ENCODE peak calls at places on chromosomes 16 and 17, in four cellular contexts. G is HepG2, I is K562, E is HCT116. K is an unnamed sample.

GRCh38 chr16:85306071-85306792 is 194.0 kb upstream of the CIBAR2 start:
- DNase-seq in G (peak), I (peak), E (peak), K (no peak)

GRCh38 chr16:49698931-49699715 is 156.8 kb downstream of the ZNF423 start:
- DNase-seq in G (no peak), I (no peak), E (no peak), K (no peak)

GRCh38 chr17:2892305-2892971 is 96.2 kb downstream of the RAP1GAP2 start:
- DNase-seq in G (peak), I (no peak), E (peak), K (no peak)

GRCh38 chr16:28192811-28193529 is 18.8 kb downstream of the XPO6 start:
- DNase-seq in G (no peak), I (no peak), E (no peak), K (no peak)

GRCh38 chr17:46984341-46984740 is 5.3 kb upstream of the RPRML start:
- DNase-seq in G (no peak), I (no peak), E (no peak), K (no peak)

GRCh38 chr16:85365120-85365519 is 248.0 kb upstream of the GSE1 start:
- DNase-seq in G (no peak), I (peak), E (no peak), K (no peak)

GRCh38 chr17:51119415-51120356 is 982 bp downstream of the SPAG9 start:
- DNase-seq in G (peak), I (no peak), E (peak), K (no peak)

GRCh38 chr16:29818082-29818481 is 2.1 kb downstream of the PAGR1 start:
- DNase-seq in G (no peak), I (no peak), E (no peak), K (no peak)

GRCh38 chr16:81940781-81941560 is 70.3 kb downstream of the SDR42E1 start:
- DNase-seq in G (peak), I (no peak), E (peak), K (no peak)

GRCh38 chr16:576823-577201 is 7.0 kb downstream of the PIGQ start:
- DNase-seq in G (no peak), I (peak), E (no peak), K (peak)

GRCh38 chr17:28484296-28484695 is 10.9 kb downstream of the SLC13A2 start:
- DNase-seq in G (no peak), I (no peak), E (no peak), K (no peak)

GRCh38 chr16:1775846-1776671 is 3.1 kb upstream of the MRPS34 start:
- DNase-seq in G (no peak), I (no peak), E (no peak), K (no peak)

GRCh38 chr17:40617678-40618240 is 29.9 kb downstream of the SMARCE1 start:
- DNase-seq in G (peak), I (no peak), E (no peak), K (no peak)

GRCh38 chr17:41971721-41972523 is 5.3 kb downstream of the CNP start:
- DNase-seq in G (no peak), I (no peak), E (no peak), K (no peak)

GRCh38 chr17:7080445-7081041 is 492 bp upstream of the CLEC10A start:
- DNase-seq in G (no peak), I (no peak), E (no peak), K (no peak)

GRCh38 chr16:3879887-3880564 is 487 bp downstream of the CREBBP start:
- DNase-seq in G (no peak), I (peak), E (no peak), K (no peak)

GRCh38 chr16:74094962-74095361 is 201.7 kb upstream of the PSMD7 start:
- DNase-seq in G (no peak), I (no peak), E (no peak), K (no peak)

GRCh38 chr17:40554646-40555295 is 10.5 kb downstream of the CCR7 start:
- DNase-seq in G (no peak), I (peak), E (no peak), K (no peak)

GRCh38 chr16:66695935-66696668 is 441 bp downstream of the CMTM4 start:
- DNase-seq in G (no peak), I (peak), E (no peak), K (no peak)

GRCh38 chr17:39352511-39352910 is 48.9 kb downstream of the FBXL20 start:
- DNase-seq in G (no peak), I (no peak), E (no peak), K (no peak)

DNA sequence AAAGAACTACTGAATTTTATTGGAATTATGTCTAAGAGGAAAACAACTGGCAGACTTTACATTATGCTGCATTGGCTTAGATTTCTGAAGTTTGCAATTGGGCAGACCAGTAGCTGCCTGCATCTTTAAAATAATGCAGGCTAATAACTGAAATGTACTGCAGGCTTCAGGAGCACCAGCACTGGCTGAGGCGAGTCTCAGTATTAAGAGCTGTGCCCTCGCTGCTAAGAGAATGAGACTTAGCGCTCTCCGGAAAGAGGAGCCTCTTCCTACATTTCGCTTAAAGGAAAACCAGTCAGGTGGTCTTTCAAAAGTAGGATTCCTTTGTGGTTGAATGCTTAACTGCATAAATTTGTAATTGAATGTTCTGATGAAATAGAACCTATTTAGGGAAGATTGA is 885 bp downstream of the CNTNAP4 start:
- DNase-seq in G (no peak), I (no peak), E (no peak), K (no peak)
- TF ChIP-seq FOSL1 in G (no peak), I (no peak), E (no peak), K (no peak)

DNA sequence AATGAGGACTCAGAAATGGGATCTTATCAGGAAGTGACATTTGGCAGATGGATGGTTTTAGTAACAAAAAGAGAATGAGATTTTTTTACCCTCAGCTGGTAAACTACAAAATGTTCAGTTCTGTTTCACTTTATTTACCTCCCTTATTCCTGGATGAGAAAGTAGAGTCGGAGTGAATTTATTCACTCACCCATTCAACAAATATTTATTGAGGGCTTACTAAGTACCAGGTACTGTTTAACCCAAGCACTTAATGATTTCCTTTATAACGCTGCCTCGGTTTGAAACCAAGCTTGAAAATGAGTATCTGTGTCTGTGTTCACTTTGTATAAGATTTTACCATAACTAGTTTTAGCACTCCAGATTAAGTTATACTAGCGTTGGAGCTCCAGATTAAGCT is 38.1 kb downstream of the CDRT15 start:
- DNase-seq in G (no peak), I (no peak), E (no peak), K (no peak)
- TF ChIP-seq FOSL1 in G (no peak), I (no peak), E (no peak), K (no peak)

GRCh38 chr17:80924111-80924806 is 67.4 kb upstream of the CHMP6 start:
- DNase-seq in G (no peak), I (no peak), E (no peak), K (no peak)
- TF ChIP-seq FOSL1 in G (no peak), I (no peak), E (no peak), K (no peak)

DNA sequence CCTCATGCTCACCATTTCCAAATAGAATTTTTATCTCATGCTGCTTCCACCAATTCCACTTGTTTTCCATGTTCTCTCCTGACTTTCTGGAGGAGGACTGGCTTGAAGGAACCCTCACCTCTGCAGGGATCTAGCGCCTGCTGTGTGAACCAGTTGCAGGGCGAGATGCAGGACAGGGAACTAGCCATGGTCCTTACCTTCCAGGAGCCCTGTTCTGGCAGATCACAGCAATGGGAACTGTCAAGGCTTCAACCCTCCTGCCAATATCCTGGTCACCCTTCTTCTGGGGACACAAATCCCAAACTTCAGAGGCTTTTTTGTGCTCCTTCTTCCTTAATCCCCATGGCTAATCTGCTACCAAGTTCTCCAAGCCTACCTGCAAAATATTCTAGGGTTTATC is 60.4 kb upstream of the MMP2 start:
- DNase-seq in G (no peak), I (no peak), E (no peak), K (no peak)
- TF ChIP-seq FOSL1 in G (no peak), I (no peak), E (no peak), K (no peak)

GRCh38 chr16:65634833-65635232 is 513.0 kb upstream of the CDH11 start:
- DNase-seq in G (no peak), I (no peak), E (no peak), K (no peak)
- TF ChIP-seq FOSL1 in G (no peak), I (no peak), E (no peak), K (no peak)

DNA sequence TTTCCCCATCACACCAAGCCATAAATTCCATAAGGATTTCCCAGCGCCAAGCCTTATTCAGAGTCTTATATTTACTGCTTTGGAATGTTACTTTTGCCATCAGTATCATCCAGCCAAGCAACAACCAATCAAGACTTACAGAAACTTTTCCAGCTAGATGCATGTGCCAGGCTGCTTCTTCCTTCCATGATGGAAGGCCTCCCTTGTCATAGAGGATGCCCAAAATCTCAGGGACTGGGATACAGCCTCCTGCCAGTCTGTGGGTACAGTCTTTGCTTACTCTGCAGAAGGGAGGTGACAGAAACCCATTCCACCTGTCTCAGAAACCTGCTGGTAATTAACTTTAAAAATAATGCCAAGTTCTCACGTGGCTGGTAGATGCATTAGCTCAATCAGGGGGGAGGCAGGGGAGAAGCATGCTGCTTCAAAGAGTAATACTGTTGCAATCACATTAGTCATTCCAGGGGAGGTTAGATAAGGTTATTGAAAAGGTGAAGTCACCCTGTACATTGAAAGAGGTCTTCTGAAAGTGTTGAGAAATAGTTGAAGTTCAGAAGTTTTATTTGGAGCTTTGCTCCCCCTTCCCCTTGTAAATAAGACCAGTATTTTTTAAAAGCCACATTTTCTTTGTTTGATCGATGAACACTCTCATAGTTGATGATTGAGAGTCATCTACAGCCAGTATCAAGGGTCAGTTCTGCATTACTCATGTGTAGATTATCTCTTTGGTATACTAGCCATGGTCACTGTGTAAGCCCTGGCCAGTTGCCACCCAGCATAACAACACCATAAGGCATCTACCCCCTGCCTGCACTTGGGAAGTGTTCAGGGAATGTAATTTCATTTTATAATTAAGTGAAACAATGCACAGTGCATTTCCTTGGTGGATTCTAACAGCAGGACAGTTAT is 22.2 kb downstream of the HLF start:
- DNase-seq in G (peak), I (no peak), E (peak), K (no peak)
- TF ChIP-seq FOSL1 in G (peak), I (peak), E (peak), K (no peak)

GRCh38 chr17:58339775-58340622 is 11.4 kb upstream of the TSPOAP1 start:
- DNase-seq in G (no peak), I (no peak), E (no peak), K (no peak)
- TF ChIP-seq FOSL1 in G (no peak), I (no peak), E (no peak), K (no peak)

DNA sequence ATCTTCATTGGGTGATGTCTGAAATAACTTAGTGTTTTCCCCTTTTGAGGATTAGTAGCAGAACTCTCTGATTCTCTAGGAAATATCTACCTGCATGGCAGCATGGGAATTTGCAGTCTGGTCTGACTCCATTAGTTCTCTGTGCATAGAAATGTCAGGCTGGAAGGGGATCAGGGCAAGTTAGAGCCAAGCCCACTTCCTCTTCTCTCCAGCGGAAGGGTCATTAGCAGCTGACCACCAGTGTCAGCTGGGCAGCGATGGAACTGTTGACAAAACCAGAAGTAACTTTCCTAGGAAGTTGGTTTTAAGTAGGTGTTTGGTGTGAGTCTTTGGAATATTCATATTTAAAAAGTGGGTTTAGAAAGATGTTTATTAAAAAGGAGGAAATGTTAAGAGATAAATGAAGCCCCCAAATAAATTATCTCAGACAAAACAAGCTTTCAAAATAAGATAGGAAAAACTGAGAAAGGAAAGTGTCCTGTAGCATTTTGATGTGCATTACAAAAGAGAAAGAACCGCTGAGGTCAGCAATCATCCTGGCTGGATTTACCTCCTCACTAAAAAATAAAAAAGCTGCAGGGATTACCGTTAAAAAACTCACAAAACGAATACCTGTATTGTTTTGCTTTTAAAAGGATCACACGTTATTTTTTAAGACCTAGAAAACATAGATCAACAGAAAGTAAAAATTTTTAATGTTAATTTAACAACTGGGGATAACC is 32.4 kb upstream of the MMD start:
- DNase-seq in G (no peak), I (no peak), E (no peak), K (no peak)
- TF ChIP-seq FOSL1 in G (no peak), I (no peak), E (no peak), K (no peak)

DNA sequence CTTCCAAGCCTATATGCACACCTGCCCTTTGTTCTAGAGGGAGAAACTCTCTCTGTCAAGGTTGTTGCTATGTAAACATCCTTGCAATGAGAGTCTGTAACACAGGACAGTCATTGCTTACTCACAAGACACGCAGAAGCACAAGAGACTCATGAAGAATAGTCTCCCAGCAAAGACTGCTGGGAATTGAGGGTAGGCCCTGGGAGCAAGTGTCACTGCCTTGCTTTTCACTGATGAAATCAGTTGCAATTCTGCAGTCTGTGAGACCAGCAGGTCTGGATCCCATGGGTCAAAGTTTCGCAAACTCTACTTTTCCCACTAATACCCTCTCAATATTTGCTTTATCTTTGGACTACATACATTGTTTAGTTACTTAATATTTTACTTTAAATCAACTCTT is 177.4 kb downstream of the FTO start:
- DNase-seq in G (peak), I (no peak), E (peak), K (no peak)
- TF ChIP-seq FOSL1 in G (no peak), I (peak), E (peak), K (no peak)